ENCODE peak calls at places on chromosomes 3 and 15, in nine cellular contexts. F is GM13977, M is nephron progenitor cell, I is neural crest cell, N is fibroblast of mammary gland, D is foreskin fibroblast, E is HCT116, O is cardiac muscle cell, P is heart right ventricle. Y is an unnamed sample.

GRCh38 chr3:17500618-17501017 is 241.8 kb downstream of the TBC1D5 start:
- DNase-seq in E (peak), P (no peak), I (no peak), N (no peak), O (no peak), F (no peak), M (no peak), D (peak), Y (no peak)

GRCh38 chr15:30984542-30984941 is 6.9 kb downstream of the MTMR10 start:
- DNase-seq in N (no peak), M (no peak), O (no peak), D (peak), E (no peak), P (no peak), I (no peak), F (no peak), Y (no peak)

GRCh38 chr3:161413127-161413854 is 42.0 kb upstream of the SPTSSB start:
- DNase-seq in P (peak), N (peak), D (peak), E (no peak), F (no peak), I (no peak), M (no peak), O (no peak), Y (no peak)

GRCh38 chr15:83190450-83190849 is 17.2 kb downstream of the HDGFL3 start:
- DNase-seq in P (no peak), E (no peak), F (no peak), N (no peak), O (no peak), I (no peak), M (no peak), D (no peak), Y (no peak)

GRCh38 chr15:79408041-79408440 is 24.1 kb upstream of the MINAR1 start:
- DNase-seq in F (no peak), O (no peak), I (no peak), M (no peak), P (no peak), E (no peak), D (peak), N (peak), Y (no peak)

GRCh38 chr15:70267879-70268278 is 170.2 kb upstream of the TLE3 start:
- DNase-seq in N (peak), F (no peak), E (no peak), P (no peak), I (no peak), O (no peak), D (no peak), M (no peak), Y (no peak)

GRCh38 chr15:77529394-77530159 is 103.1 kb downstream of the LINGO1 start:
- DNase-seq in I (no peak), M (no peak), F (no peak), E (no peak), O (no peak), N (no peak), D (no peak), P (no peak), Y (no peak)

GRCh38 chr15:35738370-35738769 is 192.4 kb upstream of the DPH6 start:
- DNase-seq in D (peak), O (no peak), F (no peak), I (no peak), E (peak), M (no peak), N (peak), P (no peak), Y (no peak)

GRCh38 chr3:77456881-77457280 is 417.0 kb downstream of the ROBO2 start:
- DNase-seq in M (no peak), E (no peak), F (no peak), P (no peak), I (no peak), N (no peak), O (peak), D (no peak), Y (no peak)

GRCh38 chr15:40844543-40844981 is 714 bp downstream of the SPINT1 start:
- DNase-seq in O (no peak), P (peak), E (no peak), F (peak), D (peak), I (no peak), N (no peak), M (peak), Y (peak)

GRCh38 chr3:42803800-42804112 is 534 bp downstream of the HIGD1A start:
- DNase-seq in E (no peak), D (peak), M (peak), P (peak), I (no peak), O (peak), F (peak), N (no peak), Y (peak)

GRCh38 chr15:57504599-57504940 is 87.1 kb upstream of the MYZAP start:
- DNase-seq in N (no peak), M (no peak), I (no peak), E (no peak), P (no peak), D (no peak), O (no peak), F (no peak), Y (no peak)

GRCh38 chr3:197022405-197023231 is 7.0 kb downstream of the MELTF start:
- DNase-seq in N (no peak), E (no peak), O (peak), M (no peak), F (peak), P (no peak), I (no peak), D (no peak), Y (no peak)

GRCh38 chr3:14780927-14781507 is 37.7 kb upstream of the FGD5 start:
- DNase-seq in E (peak), P (peak), D (peak), O (peak), F (peak), M (peak), N (peak), I (peak), Y (peak)

GRCh38 chr3:66136597-66136996 is 84.2 kb upstream of the SLC25A26 start:
- DNase-seq in O (no peak), N (no peak), M (no peak), P (no peak), F (no peak), E (no peak), I (no peak), D (no peak), Y (no peak)

GRCh38 chr3:15556512-15556911 is 35.0 kb upstream of the COLQ start:
- DNase-seq in I (no peak), O (no peak), M (no peak), D (no peak), F (peak), P (no peak), N (no peak), E (no peak), Y (no peak)

GRCh38 chr3:46673151-46674030 is 20.1 kb downstream of the ALS2CL start:
- DNase-seq in M (no peak), F (no peak), N (no peak), E (no peak), O (no peak), P (no peak), D (no peak), I (no peak), Y (peak)

GRCh38 chr3:139629033-139629432 is 48.7 kb downstream of the NMNAT3 start:
- DNase-seq in P (no peak), E (peak), F (peak), N (peak), I (no peak), M (no peak), O (no peak), D (peak), Y (no peak)

GRCh38 chr15:77568014-77568959 is 64.4 kb downstream of the LINGO1 start:
- DNase-seq in E (no peak), F (no peak), M (no peak), N (no peak), O (no peak), P (no peak), D (peak), I (no peak), Y (no peak)

GRCh38 chr15:81338422-81339007 is 14.6 kb upstream of the STARD5 start:
- DNase-seq in O (no peak), N (peak), D (peak), F (no peak), E (peak), I (no peak), P (no peak), M (no peak), Y (no peak)

GRCh38 chr3:184532940-184533732 is 28.4 kb upstream of the EPHB3 start:
- DNase-seq in E (no peak), P (no peak), F (no peak), O (peak), N (no peak), D (no peak), I (no peak), M (no peak), Y (no peak)

GRCh38 chr3:25426408-25426807 is 1.7 kb upstream of the RARB start:
- DNase-seq in F (no peak), E (no peak), D (peak), O (peak), N (no peak), I (no peak), M (no peak), P (peak), Y (peak)

GRCh38 chr15:99014803-99015676 is 7.4 kb upstream of the PGPEP1L start:
- DNase-seq in O (peak), D (peak), M (peak), N (peak), E (peak), P (peak), F (peak), I (peak), Y (peak)

GRCh38 chr3:60391292-60391691 is 860.0 kb downstream of the FHIT start:
- DNase-seq in O (no peak), N (no peak), D (no peak), E (no peak), F (no peak), M (no peak), I (no peak), P (no peak), Y (no peak)
- TF ChIP-seq CTCF in O (no peak), N (no peak), D (no peak), E (no peak), F (no peak), M (no peak), I (no peak), P (no peak), Y (no peak)

GRCh38 chr3:171775943-171776342 is 34.3 kb downstream of the PLD1 start:
- DNase-seq in N (no peak), I (no peak), D (no peak), F (no peak), M (no peak), O (no peak), E (no peak), P (no peak), Y (no peak)

GRCh38 chr3:171774516-171774915 is 35.8 kb downstream of the PLD1 start:
- DNase-seq in M (no peak), F (no peak), O (no peak), I (no peak), P (no peak), E (no peak), D (no peak), N (no peak), Y (no peak)

GRCh38 chr3:171776411-171776810 is 33.9 kb downstream of the PLD1 start:
- DNase-seq in I (no peak), N (no peak), F (no peak), O (no peak), P (no peak), E (no peak), D (no peak), M (no peak), Y (no peak)

GRCh38 chr3:171770689-171771620 is 39.3 kb downstream of the PLD1 start:
- DNase-seq in F (peak), N (peak), E (no peak), O (peak), I (no peak), D (peak), P (no peak), M (peak), Y (no peak)

GRCh38 chr3:171772427-171773056 is 37.7 kb downstream of the PLD1 start:
- DNase-seq in D (peak), M (peak), O (peak), P (peak), N (peak), F (peak), I (peak), E (peak), Y (no peak)
- TF ChIP-seq CTCF in D (peak), M (peak), O (peak), P (peak), N (peak), F (peak), I (peak), E (peak), Y (peak)

GRCh38 chr3:72258786-72259185 is 473.8 kb upstream of the PROK2 start:
- DNase-seq in P (no peak), O (no peak), N (no peak), D (no peak), I (no peak), F (no peak), M (no peak), E (no peak), Y (no peak)

GRCh38 chr3:72255191-72255590 is 470.2 kb upstream of the PROK2 start:
- DNase-seq in N (peak), M (peak), I (no peak), D (peak), O (peak), P (no peak), E (no peak), F (no peak), Y (no peak)

GRCh38 chr3:72258366-72258765 is 473.4 kb upstream of the PROK2 start:
- DNase-seq in M (no peak), F (no peak), N (no peak), P (no peak), D (no peak), E (no peak), I (no peak), O (no peak), Y (no peak)

GRCh38 chr3:72254483-72254882 is 469.5 kb upstream of the PROK2 start:
- DNase-seq in E (no peak), F (no peak), D (no peak), M (no peak), N (no peak), O (no peak), I (no peak), P (no peak), Y (no peak)

DNA sequence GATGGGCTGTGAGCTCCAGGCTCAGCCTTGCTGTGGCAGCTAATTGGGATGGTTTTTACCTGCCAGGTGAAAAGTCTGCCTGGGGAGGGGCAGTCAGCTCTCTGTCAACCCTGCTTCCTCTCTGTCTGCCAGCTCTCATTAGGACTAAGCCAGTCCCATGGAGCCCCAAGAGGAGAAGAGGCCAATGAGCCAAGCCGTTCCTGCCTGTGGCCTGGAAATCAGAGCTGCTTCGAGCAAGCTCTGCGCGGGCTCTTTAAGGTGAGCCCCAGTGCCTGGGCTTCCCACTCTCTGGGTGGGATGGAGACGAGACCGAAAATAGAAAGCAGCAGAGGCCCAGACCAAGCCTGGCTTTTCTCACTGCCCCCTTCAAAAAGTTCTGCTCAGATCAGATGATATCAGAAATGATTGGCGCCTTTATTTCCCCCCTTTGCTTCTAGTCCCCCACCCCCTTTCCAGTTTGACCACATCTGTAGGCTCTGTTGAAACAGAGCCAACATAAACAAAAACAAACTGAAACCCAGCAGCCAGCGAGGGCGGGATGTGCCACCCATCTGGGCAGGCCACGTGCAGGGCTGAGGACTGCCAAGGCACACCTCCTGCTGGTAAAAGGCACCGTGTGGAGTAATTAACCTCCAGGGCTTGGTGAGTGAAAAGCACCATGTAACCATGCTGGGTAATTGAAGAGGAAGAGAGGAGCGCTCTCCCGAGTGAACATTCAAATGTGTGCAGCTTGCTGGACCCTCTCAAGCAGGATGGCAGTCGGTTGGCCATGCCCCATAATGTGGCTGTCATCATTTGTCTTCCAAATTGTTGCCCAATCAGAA is 471.0 kb upstream of the PROK2 start:
- DNase-seq in N (no peak), F (no peak), D (peak), P (no peak), O (peak), E (no peak), I (no peak), M (no peak), Y (no peak)
- TF ChIP-seq CTCF in N (no peak), F (no peak), D (peak), P (no peak), O (peak), E (no peak), I (no peak), M (no peak), Y (no peak)

DNA sequence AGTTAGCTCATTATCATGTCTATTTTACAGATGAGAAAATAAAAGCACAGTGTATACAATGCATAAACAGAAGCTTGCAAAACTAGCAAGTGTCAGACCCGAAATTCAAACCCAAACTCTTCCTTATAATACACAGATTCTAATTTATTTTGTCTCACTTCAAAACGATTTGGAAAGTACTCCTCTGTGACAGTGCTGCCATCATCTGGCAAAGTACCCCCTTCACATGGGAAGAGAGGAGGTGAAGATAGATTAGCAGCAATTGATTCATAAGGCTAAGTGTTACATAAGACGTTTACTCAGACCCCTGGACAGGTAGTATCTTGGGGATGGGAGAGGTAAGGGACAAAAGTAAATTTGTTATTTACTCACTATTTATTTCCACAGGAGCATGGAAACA is 744.0 kb upstream of the SGO1 start:
- DNase-seq in I (peak), N (peak), O (peak), F (no peak), D (peak), E (no peak), M (no peak), P (no peak), Y (no peak)
- TF ChIP-seq CTCF in I (peak), N (peak), O (peak), F (peak), D (peak), E (no peak), M (peak), P (peak), Y (no peak)

DNA sequence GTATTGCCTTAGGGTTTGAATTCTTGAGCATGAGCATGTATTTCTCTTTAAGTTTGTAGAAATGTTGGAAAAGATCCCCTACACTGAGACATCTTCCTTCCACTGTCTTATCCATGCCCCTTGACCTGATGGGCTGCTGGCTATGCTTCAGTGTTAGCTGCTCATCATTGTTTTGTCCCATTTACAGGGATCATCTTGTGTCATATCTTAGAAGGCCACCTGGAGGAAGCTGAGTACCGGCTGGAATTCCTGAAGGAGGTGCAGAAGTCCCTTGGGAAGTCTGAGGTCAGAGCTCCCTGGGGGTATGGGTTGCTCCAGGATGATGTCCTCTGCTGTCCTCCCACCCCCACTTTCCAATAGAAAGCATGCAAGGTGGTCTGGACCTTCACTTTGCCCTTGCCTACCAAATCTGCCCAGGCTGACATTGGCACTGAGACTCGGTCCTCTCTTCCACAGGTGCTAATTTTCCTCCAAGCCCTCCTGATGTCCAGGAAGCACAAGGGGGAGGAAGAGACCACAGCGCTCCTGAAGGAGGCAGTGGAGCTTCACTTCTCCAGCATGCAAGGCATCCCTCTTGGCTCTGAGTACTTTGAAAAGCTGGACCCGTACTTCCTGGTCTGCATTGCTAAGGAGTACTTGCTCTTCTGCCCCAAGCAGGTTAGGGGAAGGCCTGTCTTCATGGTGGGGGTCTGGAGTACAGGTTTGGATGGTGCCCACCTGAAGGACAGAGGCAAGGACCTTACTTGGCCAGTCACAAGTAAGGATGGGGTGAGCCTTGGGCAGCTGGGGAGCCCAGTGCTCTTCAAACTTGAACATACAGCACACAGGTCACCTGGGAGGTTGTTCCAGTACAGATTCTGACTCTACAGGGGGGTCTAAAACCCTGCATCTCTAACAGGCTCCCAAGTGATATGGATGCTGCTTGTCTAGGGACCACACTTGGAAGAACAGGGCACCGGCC is 17.7 kb downstream of the TTC21A start:
- DNase-seq in N (peak), P (no peak), D (peak), E (no peak), I (no peak), F (no peak), M (no peak), O (no peak), Y (no peak)
- TF ChIP-seq CTCF in N (peak), P (no peak), D (peak), E (peak), I (no peak), F (peak), M (peak), O (peak), Y (peak)